ENCODE peak calls at places on chromosomes 16 and 17, in four cellular contexts. G, S, J and K are unnamed samples.
A peak's percentile ranks its signal among the peaks of the same experiment; 100 is the strongest.

GRCh38 chr17:55295411-55296170 is 30.8 kb downstream of the HLF start:
- DNase-seq in J (peak; percentile 70), S (no peak), G (peak; percentile 62), K (peak; percentile 55)

GRCh38 chr17:58184308-58184985 is 8.1 kb upstream of the EPX start:
- DNase-seq in J (peak; percentile 88), G (peak; percentile 60), S (no peak), K (no peak)

GRCh38 chr17:79325707-79326106 is 251.1 kb downstream of the ENGASE start:
- DNase-seq in J (peak; percentile 29), S (peak; percentile 33), G (peak; percentile 14), K (no peak)

GRCh38 chr17:39236981-39237441 is 11.3 kb upstream of the STAC2 start:
- DNase-seq in S (no peak), J (no peak), G (no peak), K (no peak)

GRCh38 chr17:32882734-32883133 is 5.8 kb upstream of the MYO1D start:
- DNase-seq in G (peak; percentile 87), S (no peak), J (no peak), K (no peak)

GRCh38 chr16:69448470-69449193 is 24.2 kb downstream of the CYB5B start:
- DNase-seq in G (peak; percentile 76), J (no peak), S (no peak), K (no peak)

GRCh38 chr16:56985288-56985961 is 3.9 kb upstream of the NLRC5 start:
- DNase-seq in J (peak; percentile 61), G (peak; percentile 96), S (peak; percentile 84), K (no peak)

GRCh38 chr16:685967-686366 is 1.8 kb upstream of the JMJD8 start:
- DNase-seq in G (peak; percentile 74), J (no peak), S (no peak), K (no peak)

GRCh38 chr16:72976047-72976746 is 71.7 kb downstream of the ZFHX3 start:
- DNase-seq in S (no peak), G (no peak), J (no peak), K (no peak)

GRCh38 chr16:4314532-4315184 is 1.2 kb upstream of the GLIS2 start:
- DNase-seq in G (peak; percentile 72), S (peak; percentile 84), J (peak; percentile 77), K (no peak)

GRCh38 chr17:57881143-57881542 is 31.3 kb upstream of the MRPS23 start:
- DNase-seq in S (no peak), J (no peak), G (peak; percentile 69), K (no peak)

GRCh38 chr17:79082311-79083190 is 7.9 kb downstream of the ENGASE start:
- DNase-seq in G (peak; percentile 54), S (peak; percentile 80), J (peak; percentile 52), K (no peak)

GRCh38 chr17:36182176-36183000 is 6.0 kb upstream of the TBC1D3B start:
- DNase-seq in S (peak; percentile 88), G (peak; percentile 67), J (no peak), K (no peak)

GRCh38 chr17:45336390-45337182 is 19.8 kb upstream of the MAP3K14 start:
- DNase-seq in J (no peak), G (no peak), S (no peak), K (no peak)

GRCh38 chr17:39591958-39592954 is 15.5 kb downstream of the NEUROD2 start:
- DNase-seq in S (peak; percentile 77), J (peak; percentile 83), G (peak; percentile 49), K (no peak)

GRCh38 chr17:48587276-48588073 is 2.6 kb downstream of the HOXB3 start:
- DNase-seq in S (no peak), J (no peak), G (no peak), K (no peak)

GRCh38 chr16:1610071-1610840 is 1.6 kb downstream of the IFT140 start:
- DNase-seq in S (peak; percentile 96), J (peak; percentile 96), G (peak; percentile 96), K (peak; percentile 22)

GRCh38 chr17:50451943-50452626 is 16.6 kb downstream of the CHAD start:
- DNase-seq in S (no peak), G (no peak), J (no peak), K (no peak)

GRCh38 chr17:61461586-61461966 is 9.4 kb downstream of the TBX4 start:
- DNase-seq in S (no peak), J (no peak), G (no peak), K (no peak)

GRCh38 chr16:3656491-3657468 is 2.3 kb downstream of the DNASE1 start:
- DNase-seq in G (peak; percentile 12), S (peak; percentile 71), J (no peak), K (no peak)

GRCh38 chr17:79075433-79075805 is 795 bp downstream of the ENGASE start:
- DNase-seq in G (peak; percentile 56), J (no peak), S (no peak), K (no peak)

GRCh38 chr17:40310882-40311391 is 2.0 kb downstream of the RARA start:
- DNase-seq in G (no peak), S (peak; percentile 73), J (no peak), K (no peak)

GRCh38 chr16:78405833-78406232 is 306.4 kb downstream of the WWOX start:
- DNase-seq in J (peak; percentile 10), S (no peak), G (no peak), K (no peak)

GRCh38 chr17:56866496-56866895 is 32.5 kb downstream of the DGKE start:
- DNase-seq in J (no peak), S (no peak), G (no peak), K (no peak)

GRCh38 chr17:61389670-61390478 is 9.8 kb upstream of the TBX2 start:
- DNase-seq in G (peak; percentile 59), S (peak; percentile 75), J (peak; percentile 61), K (no peak)

GRCh38 chr16:31700530-31701388 is 172.8 kb upstream of the ZNF267 start:
- DNase-seq in S (peak; percentile 93), J (peak; percentile 90), G (peak; percentile 36), K (no peak)

GRCh38 chr17:44867841-44868240 is 20.2 kb downstream of the HIGD1B start:
- DNase-seq in S (no peak), G (no peak), J (no peak), K (no peak)

GRCh38 chr16:14409563-14409962 is 220.5 kb downstream of the PARN start:
- DNase-seq in G (peak; percentile 94), J (no peak), S (no peak), K (no peak)

GRCh38 chr16:58678269-58678668 is 6.3 kb downstream of the SLC38A7 start:
- DNase-seq in G (no peak), S (peak; percentile 29), J (no peak), K (no peak)

DNA sequence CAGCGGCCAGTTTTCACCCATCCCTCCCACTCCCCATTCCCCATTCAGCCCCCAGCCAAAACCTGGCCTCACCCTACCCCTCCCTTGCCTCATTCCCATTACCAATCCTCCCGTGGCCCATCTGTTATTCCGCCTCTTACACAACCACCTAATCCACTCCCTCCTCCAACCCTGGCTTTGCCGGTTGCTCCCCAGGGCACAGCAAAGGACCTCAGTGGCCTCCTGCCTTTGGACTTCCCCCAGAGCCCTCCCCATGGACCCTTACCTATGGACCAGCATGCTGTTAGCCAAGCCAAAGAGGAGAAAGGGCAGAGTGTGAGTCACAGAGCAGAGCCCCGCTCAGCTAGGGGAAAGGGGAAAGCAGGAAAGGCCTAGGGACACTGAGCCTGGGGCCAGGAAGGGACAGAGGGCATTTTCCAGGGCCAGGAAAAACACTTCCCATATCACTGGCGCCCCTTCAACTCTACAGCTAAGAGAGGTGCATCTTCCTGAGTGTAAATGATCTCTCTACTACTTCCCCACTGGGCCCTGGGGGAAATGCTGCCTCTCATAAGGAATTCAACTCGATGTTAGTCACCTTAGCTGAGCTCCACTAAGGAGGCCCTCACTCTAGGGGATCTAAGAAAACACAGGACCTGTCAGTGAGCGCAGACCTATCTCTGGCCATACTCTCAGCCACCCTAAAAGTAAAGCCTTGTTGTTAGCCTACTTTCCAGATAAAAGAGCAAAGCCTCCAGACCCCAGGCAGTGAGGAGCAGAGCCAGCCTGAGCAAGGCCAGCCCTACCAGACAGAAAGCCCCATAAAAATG is 10.6 kb downstream of the PEMT start:
- DNase-seq in S (no peak), J (no peak), G (peak; percentile 34), K (no peak)
- H3K9ac ChIP-seq in S (peak overlapping the region; percentile 30), J (no peak overlapping the region), G (no peak overlapping the region), K (no peak overlapping the region)

DNA sequence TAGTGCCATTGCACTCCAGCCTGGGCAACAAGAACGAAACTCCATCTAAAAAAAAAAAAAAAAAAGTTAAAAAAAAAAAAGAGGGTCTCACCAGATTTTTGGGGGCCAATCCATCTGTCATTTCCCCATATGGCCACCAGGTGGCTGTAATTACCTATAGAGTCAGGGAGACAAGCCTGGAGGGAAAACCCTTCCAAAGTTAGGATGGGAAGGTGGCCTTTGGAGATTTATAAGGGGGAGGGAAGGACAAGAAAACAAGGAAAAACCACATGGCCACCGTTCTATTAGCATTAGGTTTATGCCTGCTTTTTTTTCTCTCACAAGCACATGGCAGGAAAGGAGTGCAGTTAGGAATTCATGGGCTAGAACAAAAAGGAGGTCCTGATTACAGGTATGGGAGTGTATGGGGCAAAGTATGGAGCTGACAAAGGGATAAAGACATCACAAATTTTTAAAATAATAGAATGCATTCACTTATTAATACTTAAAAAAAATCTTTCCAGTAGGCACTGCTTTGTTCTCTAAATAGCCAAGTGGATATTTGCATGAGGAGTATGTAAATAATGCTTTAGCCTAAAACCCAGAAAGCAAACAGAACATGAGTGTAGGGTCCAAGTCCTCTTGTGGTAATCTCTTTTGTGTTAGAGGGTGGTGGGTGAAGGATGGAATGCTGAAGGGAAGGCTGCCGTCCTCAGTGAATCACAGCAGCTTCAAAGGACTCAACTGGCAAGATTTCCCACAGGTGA is 5.1 kb downstream of the CYB5D1 start:
- DNase-seq in S (no peak), G (peak; percentile 64), J (peak; percentile 78), K (no peak)
- H3K9ac ChIP-seq in S (no peak overlapping the region), G (no peak overlapping the region), J (no peak overlapping the region), K (no peak overlapping the region)

GRCh38 chr17:81366648-81367047 is 28.6 kb upstream of the BAHCC1 start:
- DNase-seq in S (no peak), G (no peak), J (no peak), K (no peak)
- H3K9ac ChIP-seq in S (no peak overlapping the region), G (no peak overlapping the region), J (no peak overlapping the region), K (no peak overlapping the region)

GRCh38 chr17:81867123-81867951 is 3.8 kb downstream of the ARHGDIA start:
- DNase-seq in S (peak; percentile 81), J (peak; percentile 79), G (peak; percentile 70), K (no peak)
- H3K9ac ChIP-seq in S (peak overlapping the region; percentile 12), J (peak overlapping the region; percentile 12), G (peak overlapping the region; percentile 44), K (peak overlapping the region; percentile 16)

GRCh38 chr17:64994281-64994680 is 62.3 kb downstream of the GNA13 start:
- DNase-seq in J (no peak), G (no peak), S (no peak), K (no peak)
- H3K9ac ChIP-seq in J (no peak overlapping the region), G (no peak overlapping the region), S (no peak overlapping the region), K (no peak overlapping the region)

GRCh38 chr17:76735586-76736348 is 1.4 kb downstream of the SRSF2 start:
- DNase-seq in G (peak; percentile 31), S (no peak), J (no peak), K (no peak)
- H3K9ac ChIP-seq in G (peak overlapping the region; percentile 96), S (peak overlapping the region; percentile 96), J (peak overlapping the region; percentile 100), K (peak overlapping the region; percentile 98)

GRCh38 chr16:85607331-85607765 is 5.8 kb upstream of the GSE1 start:
- DNase-seq in S (peak; percentile 65), G (no peak), J (peak; percentile 92), K (no peak)
- H3K9ac ChIP-seq in S (peak overlapping the region; percentile 19), G (no peak overlapping the region), J (peak overlapping the region; percentile 68), K (peak overlapping the region; percentile 26)

GRCh38 chr16:64206877-64207276 is 915.0 kb downstream of the CDH11 start:
- DNase-seq in S (no peak), J (peak; percentile 44), G (no peak), K (peak; percentile 71)
- H3K9ac ChIP-seq in S (no peak overlapping the region), J (no peak overlapping the region), G (no peak overlapping the region), K (no peak overlapping the region)